ENCODE peak calls at places on chromosomes 5 and 9, in four cellular contexts. J is HepG2, Q is GM12878, K is H1. P is an unnamed sample.

GRCh38 chr5:179287071-179287470 is 58.2 kb downstream of the ADAMTS2 start:
- DNase-seq in Q (no peak), K (no peak), J (no peak), P (no peak)

GRCh38 chr5:111227805-111228204 is 3.6 kb downstream of the CAMK4 start:
- DNase-seq in K (no peak), Q (no peak), J (no peak), P (no peak)

GRCh38 chr9:115673599-115673998 is 480.0 kb upstream of the PAPPA start:
- DNase-seq in J (no peak), K (no peak), Q (no peak), P (no peak)

GRCh38 chr5:89722538-89722937 is 687.0 kb downstream of the CETN3 start:
- DNase-seq in Q (no peak), J (no peak), K (no peak), P (no peak)

GRCh38 chr9:21060919-21061561 is 16.7 kb downstream of the IFNB1 start:
- DNase-seq in Q (peak; percentile 12), J (no peak), K (no peak), P (no peak)

GRCh38 chr5:55278778-55279177 is 28.7 kb downstream of the DHX29 start:
- DNase-seq in J (no peak), Q (no peak), K (no peak), P (no peak)

GRCh38 chr9:77601476-77602056 is 46.6 kb downstream of the GNA14 start:
- DNase-seq in K (no peak), Q (no peak), J (no peak), P (no peak)

GRCh38 chr5:83313431-83313830 is 158.1 kb upstream of the VCAN start:
- DNase-seq in K (no peak), J (no peak), Q (no peak), P (no peak)

GRCh38 chr5:110790673-110791072 is 51.9 kb downstream of the SLC25A46 start:
- DNase-seq in Q (no peak), K (no peak), J (no peak), P (no peak)

GRCh38 chr5:173638126-173638525 is 21.7 kb upstream of the BOD1 start:
- DNase-seq in Q (no peak), J (no peak), K (no peak), P (no peak)

GRCh38 chr5:176737001-176737745 is 73.2 kb upstream of the UNC5A start:
- DNase-seq in Q (no peak), J (no peak), K (no peak), P (no peak)

GRCh38 chr9:122394265-122395242 is 23.7 kb downstream of the PTGS1 start:
- DNase-seq in Q (no peak), K (no peak), J (no peak), P (no peak)

GRCh38 chr5:88952344-88952743 is 69.4 kb upstream of the MEF2C start:
- DNase-seq in Q (no peak), K (no peak), J (no peak), P (no peak)

GRCh38 chr5:91927439-91927838 is 544.3 kb upstream of the ARRDC3 start:
- DNase-seq in Q (no peak), K (no peak), J (no peak), P (no peak)

GRCh38 chr9:76592105-76593010 is 133.4 kb downstream of the GCNT1 start:
- DNase-seq in J (no peak), K (peak; percentile 13), Q (no peak), P (peak; percentile 38)

GRCh38 chr5:177576169-177576568 is 15.8 kb upstream of the TMED9 start:
- DNase-seq in J (peak; percentile 22), K (no peak), Q (no peak), P (no peak)

GRCh38 chr9:93266521-93267001 is 82.6 kb downstream of the WNK2 start:
- DNase-seq in K (no peak), J (no peak), Q (no peak), P (no peak)

GRCh38 chr5:69367697-69368279 is 1.5 kb downstream of the AK6 start:
- DNase-seq in Q (no peak), J (no peak), K (no peak), P (no peak)

GRCh38 chr9:19087601-19088000 is 15.1 kb downstream of the HAUS6 start:
- DNase-seq in J (peak; percentile 53), Q (no peak), K (no peak), P (no peak)

GRCh38 chr9:98866435-98867108 is 59.1 kb downstream of the GALNT12 start:
- DNase-seq in J (no peak), K (no peak), Q (no peak), P (no peak)

GRCh38 chr5:317086-317811 is 4.3 kb upstream of the AHRR start:
- DNase-seq in Q (no peak), J (peak; percentile 53), K (peak; percentile 50), P (no peak)

GRCh38 chr5:151880304-151880703 is 44.3 kb downstream of the GLRA1 start:
- DNase-seq in J (no peak), K (no peak), Q (no peak), P (no peak)

GRCh38 chr5:50922942-50923767 is 256.7 kb downstream of the PARP8 start:
- DNase-seq in K (no peak), Q (no peak), J (no peak), P (no peak)

GRCh38 chr5:23507278-23507685 is at the start of gene PRDM9:
- DNase-seq in K (peak; percentile 10), Q (no peak), J (peak; percentile 61), P (peak; percentile 89)

GRCh38 chr5:76867827-76868693 is 18.2 kb downstream of the S100Z start:
- DNase-seq in K (peak; percentile 47), Q (peak; percentile 39), J (peak; percentile 47), P (peak; percentile 50)

GRCh38 chr5:172437445-172438303 is 16.7 kb downstream of the SH3PXD2B start:
- DNase-seq in K (no peak), Q (no peak), J (peak; percentile 23), P (no peak)

GRCh38 chr9:127293314-127293713 is 28.7 kb downstream of the GARNL3 start:
- DNase-seq in Q (no peak), J (no peak), K (no peak), P (no peak)

GRCh38 chr9:18745710-18746109 is 271.8 kb downstream of the ADAMTSL1 start:
- DNase-seq in Q (no peak), K (no peak), J (no peak), P (no peak)

GRCh38 chr5:15807861-15808260 is 307.9 kb downstream of the FBXL7 start:
- DNase-seq in K (no peak), Q (no peak), J (no peak), P (no peak)

GRCh38 chr9:33443047-33443446 is 4.3 kb downstream of the AQP3 start:
- DNase-seq in Q (no peak), J (peak; percentile 65), K (no peak), P (no peak)

GRCh38 chr5:3401635-3402034 is 194.0 kb upstream of the IRX1 start:
- DNase-seq in K (no peak), Q (no peak), J (no peak), P (no peak)

GRCh38 chr5:133510634-133511262 is 101.6 kb downstream of the FSTL4 start:
- DNase-seq in Q (no peak), J (no peak), K (no peak), P (no peak)

GRCh38 chr5:66169534-66169933 is 25.4 kb downstream of the SREK1 start:
- DNase-seq in K (no peak), Q (no peak), J (no peak), P (no peak)

GRCh38 chr9:79256691-79257213 is 315.0 kb upstream of the TLE4 start:
- DNase-seq in K (no peak), J (no peak), Q (no peak), P (no peak)

GRCh38 chr5:103562453-103563157 is at the start of gene NUDT12:
- DNase-seq in J (peak; percentile 39), Q (peak; percentile 42), K (no peak), P (peak; percentile 43)

GRCh38 chr5:103560826-103561225 is 1.8 kb downstream of the NUDT12 start:
- DNase-seq in K (no peak), Q (no peak), J (no peak), P (no peak)

GRCh38 chr5:103562084-103562452 is 521 bp downstream of the NUDT12 start:
- DNase-seq in K (no peak), Q (no peak), J (no peak), P (no peak)

GRCh38 chr5:103565711-103566110 is 3.1 kb upstream of the NUDT12 start:
- DNase-seq in J (no peak), K (no peak), Q (no peak), P (no peak)

DNA sequence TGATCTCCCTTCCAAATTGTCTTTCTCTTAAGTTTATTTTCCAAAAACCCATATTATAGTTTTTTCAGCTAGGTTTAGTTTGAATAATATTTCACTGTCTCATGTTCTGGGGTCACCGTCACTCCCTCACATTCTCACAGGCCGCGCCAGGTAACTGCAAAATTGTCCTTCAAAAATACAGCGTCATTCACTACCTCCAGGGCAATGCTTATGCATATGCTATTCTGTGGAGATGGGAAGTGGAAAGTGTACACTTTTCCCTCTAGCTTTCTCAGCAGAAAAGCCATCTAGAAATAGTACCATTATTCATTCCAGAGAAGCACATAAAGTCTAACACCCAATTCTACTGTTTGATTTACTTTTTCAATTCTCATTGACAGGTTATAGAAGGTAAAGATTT is 919 bp downstream of the NUDT12 start:
- DNase-seq in J (no peak), K (no peak), Q (no peak), P (no peak)
- TF ChIP-seq SUZ12 in J (no peak), K (no peak), Q (no peak), P (no peak)

GRCh38 chr9:112120471-112120925 is 54.6 kb downstream of the SUSD1 start:
- DNase-seq in Q (no peak), K (no peak), J (no peak), P (no peak)
- TF ChIP-seq ZNF274 in Q (no peak), K (no peak), J (no peak), P (no peak)

DNA sequence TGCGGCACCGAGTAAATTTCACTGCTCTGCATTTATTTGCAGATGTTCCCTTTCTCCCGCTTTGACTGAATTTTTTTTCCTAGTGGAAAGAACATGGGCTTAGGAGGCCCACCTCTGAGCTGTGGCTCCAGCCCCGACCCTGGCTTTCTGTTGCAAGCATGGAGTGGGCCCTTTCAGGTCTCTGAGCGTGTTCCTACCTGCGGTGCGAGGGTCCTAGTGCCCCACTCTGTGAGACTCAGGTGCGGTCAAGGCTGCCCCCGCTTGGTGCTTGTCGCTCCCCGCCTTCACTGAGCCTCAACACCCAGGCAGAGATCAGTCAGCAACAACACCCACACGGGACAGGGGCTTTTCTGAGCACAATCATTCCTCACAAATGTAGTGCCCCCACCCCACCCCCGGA is 32.0 kb downstream of the SLC6A3 start:
- DNase-seq in J (no peak), K (no peak), Q (no peak), P (no peak)
- TF ChIP-seq YY1 in J (no peak), K (no peak), Q (no peak), P (no peak)

DNA sequence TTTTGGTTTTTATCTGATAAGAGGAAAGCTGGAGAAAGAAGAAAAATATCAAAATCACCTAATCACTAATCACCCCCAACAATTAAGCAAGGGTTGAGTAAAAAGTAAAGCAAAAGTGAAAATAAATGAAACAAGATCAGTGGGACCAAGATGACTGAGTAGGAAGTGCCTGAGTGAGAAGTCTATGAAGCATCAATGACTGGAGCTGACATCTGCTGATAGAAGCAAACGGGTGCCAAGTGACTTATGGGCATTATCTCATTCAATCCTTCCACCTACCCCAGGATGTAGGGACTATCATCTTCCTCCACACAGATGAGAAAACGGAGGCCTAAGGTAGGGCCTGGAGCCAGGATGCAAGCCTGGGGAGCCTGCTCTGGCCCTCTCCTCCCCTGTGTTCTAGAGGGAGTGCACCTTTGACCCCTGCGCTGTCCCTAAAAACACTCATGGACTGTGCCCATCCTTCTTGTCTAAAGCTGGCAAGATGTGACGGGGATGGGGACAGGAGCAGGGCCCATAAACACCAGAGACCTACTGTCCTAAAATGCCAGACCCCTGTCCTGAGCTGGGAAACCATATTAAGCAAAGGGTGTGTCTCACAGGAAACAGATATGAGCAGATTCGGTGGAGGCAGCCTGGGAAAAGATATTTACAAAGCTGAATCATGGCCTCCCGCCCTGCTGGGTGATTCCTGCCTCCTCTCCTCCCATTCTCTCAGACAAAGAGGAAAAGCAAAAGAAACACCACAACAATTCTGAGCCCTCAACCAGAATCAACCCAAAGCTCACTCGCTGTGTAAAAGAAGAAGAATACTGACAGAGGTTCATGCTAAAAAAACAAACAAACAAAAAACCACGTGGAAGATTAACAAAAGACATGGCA is 116.0 kb downstream of the AUH start:
- DNase-seq in K (no peak), Q (no peak), J (no peak), P (no peak)
- TF ChIP-seq SUZ12 in K (no peak), Q (no peak), J (no peak), P (no peak)